ENCODE peak calls at places on chromosomes 6 and 20, in four cellular contexts. W is left lung, I is IMR-90, M is right atrium auricular region. J is an unnamed sample.

GRCh38 chr6:90175627-90176538 is 120.8 kb downstream of the BACH2 start:
- DNase-seq in W (no peak), I (no peak), M (no peak), J (no peak)

GRCh38 chr6:141153563-141153962 is 979.2 kb upstream of the GJE1 start:
- DNase-seq in W (no peak), I (no peak), M (no peak), J (no peak)

GRCh38 chr6:132790450-132790849 is 8.0 kb downstream of the SLC18B1 start:
- DNase-seq in W (no peak), I (no peak), M (no peak), J (no peak)

GRCh38 chr6:53347250-53347920 is 1.4 kb downstream of the ELOVL5 start:
- DNase-seq in W (no peak), I (peak; percentile 45), M (no peak), J (no peak)

GRCh38 chr20:8454137-8454712 is 322.2 kb downstream of the PLCB1 start:
- DNase-seq in W (no peak), I (peak; percentile 97), M (no peak), J (no peak)

GRCh38 chr20:35766843-35767242 is 5.0 kb upstream of the PHF20 start:
- DNase-seq in W (no peak), I (no peak), M (no peak), J (no peak)

GRCh38 chr20:17960927-17961599 is 7.5 kb downstream of the SNX5 start:
- DNase-seq in W (no peak), I (peak; percentile 66), M (no peak), J (no peak)

GRCh38 chr20:53034899-53035298 is 62.7 kb downstream of the TSHZ2 start:
- DNase-seq in W (no peak), I (no peak), M (no peak), J (no peak)

GRCh38 chr6:21099338-21100314 is 493.9 kb upstream of the SOX4 start:
- DNase-seq in W (no peak), I (no peak), M (no peak), J (no peak)

GRCh38 chr6:107108201-107108890 is 7.0 kb downstream of the BEND3 start:
- DNase-seq in W (no peak), I (no peak), M (no peak), J (no peak)

GRCh38 chr20:63830821-63831593 is at the start of gene ZBTB46:
- DNase-seq in W (peak; percentile 88), I (peak; percentile 49), M (no peak), J (peak; percentile 62)

GRCh38 chr6:157428418-157429202 is 47.6 kb downstream of the ZDHHC14 start:
- DNase-seq in W (no peak), I (peak; percentile 7), M (no peak), J (no peak)

GRCh38 chr6:143592335-143592734 is 80.8 kb upstream of the FUCA2 start:
- DNase-seq in W (no peak), I (no peak), M (no peak), J (no peak)
- TF ChIP-seq CTCF in W (peak; percentile 35), I (peak; percentile 23), M (no peak), J (no peak)

DNA sequence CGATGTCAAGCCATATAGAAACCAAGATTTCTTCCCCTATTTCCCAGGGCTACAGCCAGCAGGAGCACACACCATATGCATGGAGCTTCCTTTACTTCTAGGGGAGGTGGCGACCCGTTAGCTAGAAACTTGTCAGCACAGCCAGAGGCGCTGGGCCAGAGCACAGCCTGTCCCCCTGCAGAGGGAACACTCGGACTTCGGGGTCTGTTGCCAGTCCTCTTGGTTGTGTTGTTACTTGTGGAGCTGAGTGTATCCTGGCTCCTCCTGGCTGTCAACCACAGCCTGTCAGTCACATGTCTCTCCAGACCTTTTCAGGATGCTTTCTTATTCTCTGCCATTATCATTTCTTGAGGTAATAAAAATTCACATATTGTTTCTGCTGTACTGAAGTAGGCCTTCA is 57.6 kb upstream of the TRAF3IP2 start:
- DNase-seq in W (no peak), I (no peak), M (peak; percentile 76), J (no peak)
- H3K4me1 ChIP-seq in W (peaks cover 15% of the 10 kb centered on the region), I (peaks cover 17% of the 10 kb centered on the region), M (no peaks in the 10 kb centered on the region), J (peaks cover 3% of the 10 kb centered on the region)

DNA sequence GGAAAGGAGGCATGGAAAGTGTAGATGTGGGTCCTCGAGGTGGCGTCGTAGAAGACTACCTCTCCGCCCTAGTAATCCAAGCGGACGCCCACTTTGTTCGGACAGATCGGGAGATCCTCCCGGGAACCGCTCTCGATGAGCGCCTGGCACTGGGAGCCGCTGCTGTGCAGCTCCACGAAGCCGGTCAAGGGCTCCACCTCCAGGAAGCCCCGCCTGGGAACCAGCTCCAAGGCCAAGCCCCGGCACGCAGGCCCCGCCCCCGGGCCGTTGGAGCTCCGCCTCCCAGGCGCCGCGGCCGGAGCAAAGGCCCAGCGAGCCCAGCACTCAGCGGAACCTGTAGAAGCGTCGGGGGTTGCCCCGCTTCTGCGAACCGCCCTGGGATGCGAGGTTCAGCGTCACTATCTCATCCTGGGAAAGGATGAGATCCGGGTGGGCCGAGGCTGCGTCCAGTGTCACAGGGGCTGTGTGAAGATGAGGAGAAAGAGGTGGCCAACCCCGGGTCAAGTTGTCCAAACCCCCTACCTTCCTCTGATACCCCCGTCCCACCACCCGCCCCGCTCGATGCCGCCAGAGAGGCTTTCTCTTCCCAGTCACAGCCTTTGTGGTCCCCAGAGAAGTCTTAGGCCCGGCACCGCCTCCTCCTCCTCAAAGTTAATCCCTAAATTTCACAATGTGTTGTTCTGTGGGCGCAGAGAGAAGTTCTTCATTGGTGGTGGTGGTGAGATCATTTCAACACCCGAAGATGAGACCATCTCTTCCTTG is 10.8 kb downstream of the TRIM31 start:
- DNase-seq in W (peak; percentile 99), I (peak; percentile 77), M (peak; percentile 79), J (peak; percentile 90)
- TF ChIP-seq CTCF in W (no peak), I (peak; percentile 33), M (no peak), J (no peak)

DNA sequence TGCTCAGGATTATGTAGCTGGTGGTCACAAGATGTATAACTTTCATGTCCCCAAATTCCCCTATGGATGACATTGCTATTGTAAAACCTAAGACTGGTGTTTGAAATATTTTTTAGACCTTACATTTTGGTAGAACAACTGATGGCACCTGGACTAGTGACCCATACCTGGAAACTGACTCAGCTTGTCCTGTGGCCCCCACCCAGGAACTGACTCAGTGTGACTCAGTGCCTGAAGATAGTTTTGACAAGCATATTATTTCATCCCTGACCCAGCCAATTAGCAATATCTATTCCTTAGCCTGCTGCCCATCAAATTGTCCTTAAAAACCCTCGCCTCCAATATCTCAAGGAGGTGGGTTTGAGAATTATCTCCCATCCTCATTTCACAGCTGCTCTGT is 90.9 kb upstream of the GRIK2 start:
- DNase-seq in W (no peak), I (no peak), M (no peak), J (no peak)
- H3K4me1 ChIP-seq in W (no peaks in the 10 kb centered on the region), I (no peaks in the 10 kb centered on the region), M (no peaks in the 10 kb centered on the region), J (no peaks in the 10 kb centered on the region)

GRCh38 chr6:43859213-43859612 is 89.2 kb downstream of the VEGFA start:
- DNase-seq in W (no peak), I (no peak), M (no peak), J (no peak)

GRCh38 chr6:43858161-43859153 is 88.4 kb downstream of the VEGFA start:
- DNase-seq in W (no peak), I (no peak), M (no peak), J (no peak)

GRCh38 chr6:43853066-43853650 is 83.1 kb downstream of the VEGFA start:
- DNase-seq in W (no peak), I (no peak), M (no peak), J (no peak)

GRCh38 chr6:43855247-43855646 is 85.2 kb downstream of the VEGFA start:
- DNase-seq in W (no peak), I (no peak), M (no peak), J (no peak)

GRCh38 chr6:43856005-43856765 is 86.2 kb downstream of the VEGFA start:
- DNase-seq in W (no peak), I (peak; percentile 40), M (no peak), J (peak; percentile 78)
- TF ChIP-seq CTCF in W (peak; percentile 14), I (peak; percentile 29), M (no peak), J (no peak)

GRCh38 chr6:64777941-64778785 is 928.9 kb downstream of the EYS start:
- DNase-seq in W (no peak), I (peak; percentile 10), M (no peak), J (no peak)
- H3K4me1 ChIP-seq in W (no peaks in the 10 kb centered on the region), I (no peaks in the 10 kb centered on the region), M (no peaks in the 10 kb centered on the region), J (no peaks in the 10 kb centered on the region)

GRCh38 chr6:128327890-128328289 is 192.5 kb downstream of the PTPRK start:
- DNase-seq in W (peak; percentile 8), I (peak; percentile 16), M (no peak), J (no peak)
- TF ChIP-seq CTCF in W (peak; percentile 21), I (peak; percentile 42), M (no peak), J (no peak)

DNA sequence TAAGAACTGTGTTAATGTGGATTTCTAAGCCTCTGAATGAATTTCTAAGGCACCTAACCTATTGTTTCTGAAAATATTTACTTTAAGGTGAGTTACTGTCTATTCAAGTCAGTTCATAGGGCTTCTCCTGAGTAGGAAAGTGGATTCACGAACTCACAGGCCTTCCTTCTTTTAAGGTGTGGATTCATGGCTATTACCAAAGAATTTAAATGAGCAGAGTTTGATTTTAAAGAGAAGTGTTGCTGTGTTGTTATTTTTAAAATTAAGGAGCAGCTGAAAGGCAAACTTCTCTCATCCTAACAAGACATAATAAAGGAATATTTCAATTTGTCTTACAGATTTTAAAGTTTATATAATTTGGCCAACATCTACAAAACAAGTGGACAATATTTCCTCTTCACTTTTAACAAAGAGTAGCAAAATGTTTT is 436 bp upstream of the TSPYL4 start:
- DNase-seq in W (no peak), I (no peak), M (no peak), J (no peak)
- H3K4me1 ChIP-seq in W (peaks cover 47% of the 10 kb centered on the region), I (peaks cover 22% of the 10 kb centered on the region), M (no peaks in the 10 kb centered on the region), J (peaks cover 40% of the 10 kb centered on the region)

GRCh38 chr6:32970413-32971244 is 2.2 kb downstream of the BRD2 start:
- DNase-seq in W (peak; percentile 96), I (peak; percentile 90), M (peak; percentile 86), J (peak; percentile 89)

GRCh38 chr6:32969685-32970412 is 1.5 kb downstream of the BRD2 start:
- DNase-seq in W (peak; percentile 87), I (peak; percentile 97), M (peak; percentile 78), J (peak; percentile 76)

GRCh38 chr6:32968093-32968769 is at the start of gene BRD2:
- DNase-seq in W (peak; percentile 99), I (peak; percentile 95), M (peak; percentile 97), J (peak; percentile 96)

GRCh38 chr6:32967151-32968091 is 973 bp upstream of the BRD2 start:
- DNase-seq in W (no peak), I (peak; percentile 49), M (no peak), J (no peak)

GRCh38 chr6:32968770-32969684 is 633 bp downstream of the BRD2 start:
- DNase-seq in W (peak; percentile 90), I (peak; percentile 77), M (peak; percentile 77), J (peak; percentile 79)
- TF ChIP-seq CTCF in W (no peak), I (peak; percentile 30), M (no peak), J (no peak)